ENCODE peak calls at places on chromosomes 6 and 20, in five cellular contexts. One of them, this sample, is unnamed.

GRCh38 chr6:23454090-23454998 is 671.7 kb upstream of the NRSN1 start:
- DNase-seq in kidney epithelial cell: peak
- DNase-seq in iPS DF 6.9: no peak
- DNase-seq in cardiac muscle cell: no peak
- DNase-seq in transverse colon: no peak
- DNase-seq in this sample: no peak

GRCh38 chr6:25706314-25707014 is 48.1 kb upstream of the SLC17A4 start:
- DNase-seq in kidney epithelial cell: no peak
- DNase-seq in iPS DF 6.9: no peak
- DNase-seq in cardiac muscle cell: peak
- DNase-seq in transverse colon: no peak
- DNase-seq in this sample: no peak

GRCh38 chr20:42577193-42577592 is 612.5 kb downstream of the PTPRT start:
- DNase-seq in kidney epithelial cell: no peak
- DNase-seq in iPS DF 6.9: no peak
- DNase-seq in cardiac muscle cell: no peak
- DNase-seq in transverse colon: no peak
- DNase-seq in this sample: no peak

GRCh38 chr6:72382602-72383529 is 239.0 kb upstream of the KCNQ5 start:
- DNase-seq in kidney epithelial cell: no peak
- DNase-seq in iPS DF 6.9: no peak
- DNase-seq in cardiac muscle cell: no peak
- DNase-seq in transverse colon: no peak
- DNase-seq in this sample: no peak

GRCh38 chr6:156963712-156964700 is 186.8 kb downstream of the ARID1B start:
- DNase-seq in kidney epithelial cell: no peak
- DNase-seq in iPS DF 6.9: no peak
- DNase-seq in cardiac muscle cell: no peak
- DNase-seq in transverse colon: no peak
- DNase-seq in this sample: no peak

GRCh38 chr20:17678886-17679285 is 3.2 kb downstream of the RRBP1 start:
- DNase-seq in kidney epithelial cell: no peak
- DNase-seq in iPS DF 6.9: no peak
- DNase-seq in cardiac muscle cell: no peak
- DNase-seq in transverse colon: no peak
- DNase-seq in this sample: no peak

GRCh38 chr6:13421425-13422057 is 65.9 kb downstream of the GFOD1 start:
- DNase-seq in kidney epithelial cell: no peak
- DNase-seq in iPS DF 6.9: no peak
- DNase-seq in cardiac muscle cell: no peak
- DNase-seq in transverse colon: no peak
- DNase-seq in this sample: no peak

GRCh38 chr6:3867616-3868502 is 18.7 kb downstream of the FAM50B start:
- DNase-seq in kidney epithelial cell: no peak
- DNase-seq in iPS DF 6.9: no peak
- DNase-seq in cardiac muscle cell: no peak
- DNase-seq in transverse colon: no peak
- DNase-seq in this sample: no peak

GRCh38 chr6:19024737-19025136 is 637.6 kb downstream of the RNF144B start:
- DNase-seq in kidney epithelial cell: peak
- DNase-seq in iPS DF 6.9: peak
- DNase-seq in cardiac muscle cell: peak
- DNase-seq in transverse colon: no peak
- DNase-seq in this sample: peak

GRCh38 chr6:81792826-81793225 is 40.3 kb upstream of the TENT5A start:
- DNase-seq in kidney epithelial cell: no peak
- DNase-seq in iPS DF 6.9: no peak
- DNase-seq in cardiac muscle cell: no peak
- DNase-seq in transverse colon: no peak
- DNase-seq in this sample: peak

GRCh38 chr20:22303523-22303922 is 280.8 kb downstream of the FOXA2 start:
- DNase-seq in kidney epithelial cell: no peak
- DNase-seq in iPS DF 6.9: no peak
- DNase-seq in cardiac muscle cell: peak
- DNase-seq in transverse colon: no peak
- DNase-seq in this sample: no peak

GRCh38 chr6:41636803-41637178 is 1.5 kb upstream of the MDFI start:
- DNase-seq in kidney epithelial cell: no peak
- DNase-seq in iPS DF 6.9: no peak
- DNase-seq in cardiac muscle cell: no peak
- DNase-seq in transverse colon: peak
- DNase-seq in this sample: no peak

GRCh38 chr6:168213121-168213524 is 106.5 kb downstream of the DACT2 start:
- DNase-seq in kidney epithelial cell: no peak
- DNase-seq in iPS DF 6.9: no peak
- DNase-seq in cardiac muscle cell: no peak
- DNase-seq in transverse colon: no peak
- DNase-seq in this sample: no peak

GRCh38 chr6:125254321-125254720 is 47.4 kb downstream of the HDDC2 start:
- DNase-seq in kidney epithelial cell: no peak
- DNase-seq in iPS DF 6.9: no peak
- DNase-seq in cardiac muscle cell: no peak
- DNase-seq in transverse colon: no peak
- DNase-seq in this sample: no peak

GRCh38 chr20:49445176-49445575 is 37.3 kb downstream of the KCNB1 start:
- DNase-seq in kidney epithelial cell: no peak
- DNase-seq in iPS DF 6.9: no peak
- DNase-seq in cardiac muscle cell: peak
- DNase-seq in transverse colon: no peak
- DNase-seq in this sample: no peak

GRCh38 chr6:116405147-116405546 is 34.4 kb downstream of the DSE start:
- DNase-seq in kidney epithelial cell: no peak
- DNase-seq in iPS DF 6.9: no peak
- DNase-seq in cardiac muscle cell: peak
- DNase-seq in transverse colon: peak
- DNase-seq in this sample: no peak

GRCh38 chr20:46708172-46708860 is 1.1 kb upstream of the SLC2A10 start:
- DNase-seq in kidney epithelial cell: no peak
- DNase-seq in iPS DF 6.9: no peak
- DNase-seq in cardiac muscle cell: no peak
- DNase-seq in transverse colon: peak
- DNase-seq in this sample: no peak

GRCh38 chr20:64224344-64225165 is 31.0 kb upstream of the PCMTD2 start:
- DNase-seq in kidney epithelial cell: peak
- DNase-seq in iPS DF 6.9: no peak
- DNase-seq in cardiac muscle cell: no peak
- DNase-seq in transverse colon: no peak
- DNase-seq in this sample: peak

GRCh38 chr20:61973515-61974356 is 91.9 kb downstream of the TAF4 start:
- DNase-seq in kidney epithelial cell: no peak
- DNase-seq in iPS DF 6.9: no peak
- DNase-seq in cardiac muscle cell: no peak
- DNase-seq in transverse colon: no peak
- DNase-seq in this sample: no peak

GRCh38 chr6:147154454-147154853 is 49.8 kb upstream of the STXBP5 start:
- DNase-seq in kidney epithelial cell: no peak
- DNase-seq in iPS DF 6.9: no peak
- DNase-seq in cardiac muscle cell: no peak
- DNase-seq in transverse colon: no peak
- DNase-seq in this sample: no peak

GRCh38 chr6:155132617-155133016 is 131.2 kb upstream of the CLDN20 start:
- DNase-seq in kidney epithelial cell: no peak
- DNase-seq in iPS DF 6.9: no peak
- DNase-seq in cardiac muscle cell: no peak
- DNase-seq in transverse colon: no peak
- DNase-seq in this sample: no peak

GRCh38 chr6:40962241-40962640 is 76.8 kb downstream of the UNC5CL start:
- DNase-seq in kidney epithelial cell: peak
- DNase-seq in iPS DF 6.9: no peak
- DNase-seq in cardiac muscle cell: no peak
- DNase-seq in transverse colon: no peak
- DNase-seq in this sample: peak

GRCh38 chr6:30615219-30615957 is 1.7 kb downstream of the PPP1R10 start:
- DNase-seq in kidney epithelial cell: no peak
- DNase-seq in iPS DF 6.9: no peak
- DNase-seq in cardiac muscle cell: peak
- DNase-seq in transverse colon: peak
- DNase-seq in this sample: peak

GRCh38 chr6:25027221-25027916 is 91.6 kb upstream of the RIPOR2 start:
- DNase-seq in kidney epithelial cell: no peak
- DNase-seq in iPS DF 6.9: no peak
- DNase-seq in cardiac muscle cell: no peak
- DNase-seq in transverse colon: peak
- DNase-seq in this sample: no peak

GRCh38 chr20:1490643-1491042 is 577 bp downstream of the SIRPB2 start:
- DNase-seq in kidney epithelial cell: no peak
- DNase-seq in iPS DF 6.9: no peak
- DNase-seq in cardiac muscle cell: no peak
- DNase-seq in transverse colon: no peak
- DNase-seq in this sample: no peak

GRCh38 chr20:1489764-1490436 is 1.3 kb downstream of the SIRPB2 start:
- DNase-seq in kidney epithelial cell: peak
- DNase-seq in iPS DF 6.9: no peak
- DNase-seq in cardiac muscle cell: no peak
- DNase-seq in transverse colon: no peak
- DNase-seq in this sample: no peak

GRCh38 chr20:1491891-1492642 is 847 bp upstream of the SIRPB2 start:
- DNase-seq in kidney epithelial cell: no peak
- DNase-seq in iPS DF 6.9: no peak
- DNase-seq in cardiac muscle cell: no peak
- DNase-seq in transverse colon: no peak
- DNase-seq in this sample: no peak

GRCh38 chr20:1491281-1491840 is at the start of gene SIRPB2:
- DNase-seq in kidney epithelial cell: no peak
- DNase-seq in iPS DF 6.9: no peak
- DNase-seq in cardiac muscle cell: no peak
- DNase-seq in transverse colon: peak
- DNase-seq in this sample: no peak

DNA sequence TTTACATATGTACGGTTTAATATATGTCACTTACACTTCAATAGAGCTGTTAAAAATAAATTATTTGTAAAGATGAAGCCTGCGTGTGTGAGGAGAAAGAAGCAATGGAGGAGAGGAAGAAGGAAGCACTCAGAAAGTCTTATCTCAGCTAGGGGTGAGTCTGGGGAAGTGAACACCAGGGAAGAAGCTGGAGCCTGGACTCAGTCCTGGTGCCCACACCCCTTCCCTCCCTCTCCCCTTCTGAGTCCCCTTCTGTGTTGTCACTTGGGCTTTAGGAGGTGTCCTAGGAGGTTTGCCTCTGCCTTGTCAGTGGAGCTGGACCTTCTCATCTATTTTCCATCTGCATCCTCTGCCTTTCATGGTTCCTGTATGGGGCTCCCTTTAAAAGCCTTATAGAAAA is 1.9 kb downstream of the SIRPB2 start:
- DNase-seq in kidney epithelial cell: no peak
- DNase-seq in iPS DF 6.9: no peak
- DNase-seq in cardiac muscle cell: no peak
- DNase-seq in transverse colon: no peak
- DNase-seq in this sample: no peak
- H3K4me3 ChIP-seq in kidney epithelial cell: no peak
- H3K4me3 ChIP-seq in iPS DF 6.9: no peak
- H3K4me3 ChIP-seq in cardiac muscle cell: no peak
- H3K4me3 ChIP-seq in transverse colon: no peak
- H3K4me3 ChIP-seq in this sample: no peak

GRCh38 chr20:32514760-32515159 is 70.4 kb downstream of the NOL4L start:
- DNase-seq in kidney epithelial cell: no peak
- DNase-seq in iPS DF 6.9: no peak
- DNase-seq in cardiac muscle cell: no peak
- DNase-seq in transverse colon: no peak
- DNase-seq in this sample: no peak

GRCh38 chr20:32511358-32512046 is 73.6 kb downstream of the NOL4L start:
- DNase-seq in kidney epithelial cell: no peak
- DNase-seq in iPS DF 6.9: no peak
- DNase-seq in cardiac muscle cell: no peak
- DNase-seq in transverse colon: no peak
- DNase-seq in this sample: no peak

GRCh38 chr20:32512047-32512385 is 73.1 kb downstream of the NOL4L start:
- DNase-seq in kidney epithelial cell: no peak
- DNase-seq in iPS DF 6.9: no peak
- DNase-seq in cardiac muscle cell: no peak
- DNase-seq in transverse colon: no peak
- DNase-seq in this sample: no peak

GRCh38 chr20:32515631-32516101 is 69.5 kb downstream of the NOL4L start:
- DNase-seq in kidney epithelial cell: no peak
- DNase-seq in iPS DF 6.9: no peak
- DNase-seq in cardiac muscle cell: no peak
- DNase-seq in transverse colon: no peak
- DNase-seq in this sample: no peak

DNA sequence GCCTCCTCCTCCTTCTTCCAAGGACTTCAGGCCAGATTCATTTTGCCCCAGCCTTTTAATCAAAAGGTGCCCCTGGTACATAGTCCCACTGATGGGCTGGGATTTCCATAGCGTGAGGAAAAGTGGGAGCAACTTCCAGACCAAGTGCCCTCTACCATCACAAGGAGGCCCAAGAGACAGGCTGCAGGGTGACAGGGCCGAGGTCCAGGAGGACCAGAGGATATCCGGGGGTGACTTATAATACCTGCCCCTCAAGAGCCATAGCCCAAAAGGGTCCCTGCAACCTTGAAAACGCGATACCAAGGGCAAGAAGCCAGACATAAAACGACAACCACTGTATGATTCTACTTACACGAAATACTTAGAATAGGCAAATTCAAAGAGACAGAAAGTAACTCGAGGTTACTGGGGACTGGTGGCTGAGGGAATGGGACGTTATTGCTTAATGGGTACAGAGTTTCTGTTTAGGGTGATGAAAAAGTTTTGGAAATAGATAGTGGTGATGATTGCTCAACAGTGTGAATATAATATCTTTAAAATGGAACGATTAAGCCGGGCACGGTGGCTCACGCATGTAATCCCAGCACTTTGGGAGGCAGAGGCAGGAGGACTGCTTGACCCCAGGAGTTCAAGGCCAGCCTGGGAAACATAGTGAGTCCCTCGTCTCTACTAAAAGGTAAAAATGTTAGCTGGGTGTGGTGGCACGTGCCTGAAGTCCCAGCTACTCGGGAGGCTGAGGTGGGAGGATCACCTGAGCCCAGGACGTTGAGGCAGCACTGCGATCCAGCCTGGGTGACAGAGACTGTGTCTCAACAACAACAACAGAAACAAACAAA is 71.9 kb downstream of the NOL4L start:
- DNase-seq in kidney epithelial cell: no peak
- DNase-seq in iPS DF 6.9: no peak
- DNase-seq in cardiac muscle cell: no peak
- DNase-seq in transverse colon: no peak
- DNase-seq in this sample: no peak
- H3K4me3 ChIP-seq in kidney epithelial cell: no peak
- H3K4me3 ChIP-seq in iPS DF 6.9: no peak
- H3K4me3 ChIP-seq in cardiac muscle cell: no peak
- H3K4me3 ChIP-seq in transverse colon: no peak
- H3K4me3 ChIP-seq in this sample: no peak

GRCh38 chr6:148509152-148509571 is 166.5 kb downstream of the SASH1 start:
- DNase-seq in kidney epithelial cell: no peak
- DNase-seq in iPS DF 6.9: no peak
- DNase-seq in cardiac muscle cell: no peak
- DNase-seq in transverse colon: no peak
- DNase-seq in this sample: no peak
- H3K4me3 ChIP-seq in kidney epithelial cell: peak
- H3K4me3 ChIP-seq in iPS DF 6.9: no peak
- H3K4me3 ChIP-seq in cardiac muscle cell: no peak
- H3K4me3 ChIP-seq in transverse colon: peak
- H3K4me3 ChIP-seq in this sample: peak

DNA sequence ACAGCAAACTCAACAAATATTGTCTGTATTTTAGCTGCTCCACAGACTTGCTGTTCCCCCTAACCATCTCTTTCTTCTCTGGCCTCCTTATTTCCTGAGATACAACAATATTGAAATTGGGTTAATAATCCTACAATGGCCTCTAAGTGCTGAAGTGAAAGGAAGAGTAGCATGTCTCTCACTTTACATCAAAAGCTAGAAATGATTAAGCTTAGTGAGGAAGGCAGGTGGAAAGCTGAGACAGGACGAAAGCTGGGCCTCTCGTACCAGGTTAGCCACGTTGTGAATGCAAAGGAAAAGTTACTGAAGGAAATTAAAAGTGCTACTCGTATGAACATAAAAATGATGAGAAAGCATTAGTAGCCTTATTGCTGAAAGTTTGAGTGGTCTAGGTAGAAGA is 63.8 kb downstream of the ELOVL5 start:
- DNase-seq in kidney epithelial cell: no peak
- DNase-seq in iPS DF 6.9: no peak
- DNase-seq in cardiac muscle cell: no peak
- DNase-seq in transverse colon: no peak
- DNase-seq in this sample: no peak
- H3K4me3 ChIP-seq in kidney epithelial cell: no peak
- H3K4me3 ChIP-seq in iPS DF 6.9: no peak
- H3K4me3 ChIP-seq in cardiac muscle cell: no peak
- H3K4me3 ChIP-seq in transverse colon: no peak
- H3K4me3 ChIP-seq in this sample: no peak

This sample was measured in astrocyte of the cerebellum.